ENCODE peak calls at places on chromosome 9, in six cellular contexts. O is heart right ventricle, L is right lobe of liver, D is esophagus squamous epithelium, M is tibial artery, G is GM23248. Z is an unnamed sample.

GRCh38 chr9:78567693-78568092 is 270.8 kb downstream of the PSAT1 start:
- DNase-seq in O (no peak), L (no peak), D (no peak), M (no peak), G (peak; percentile 40), Z (no peak)

GRCh38 chr9:132506907-132507669 is 75.3 kb upstream of the BARHL1 start:
- DNase-seq in O (no peak), L (no peak), D (no peak), M (no peak), G (no peak), Z (peak; percentile 22)

GRCh38 chr9:84322830-84323229 is 17.7 kb downstream of the SLC28A3 start:
- DNase-seq in O (no peak), L (no peak), D (no peak), M (no peak), G (peak; percentile 47), Z (no peak)

GRCh38 chr9:134643306-134643705 is 1.7 kb downstream of the COL5A1 start:
- DNase-seq in O (no peak), L (no peak), D (no peak), M (no peak), G (peak; percentile 79), Z (no peak)

GRCh38 chr9:4320021-4320420 is 20.2 kb upstream of the GLIS3 start:
- DNase-seq in O (no peak), L (no peak), D (no peak), M (no peak), G (peak; percentile 17), Z (no peak)

GRCh38 chr9:70806872-70807271 is 314.5 kb downstream of the TRPM3 start:
- DNase-seq in O (no peak), L (no peak), D (no peak), M (no peak), G (no peak), Z (no peak)

GRCh38 chr9:134192951-134193731 is 28.8 kb upstream of the RNU6ATAC start:
- DNase-seq in O (no peak), L (peak; percentile 19), D (no peak), M (peak; percentile 56), G (no peak), Z (peak; percentile 64)

GRCh38 chr9:127277099-127277498 is 12.5 kb downstream of the GARNL3 start:
- DNase-seq in O (no peak), L (no peak), D (no peak), M (no peak), G (no peak), Z (no peak)

GRCh38 chr9:135944444-135945252 is 16.5 kb downstream of the UBAC1 start:
- DNase-seq in O (no peak), L (no peak), D (no peak), M (no peak), G (no peak), Z (peak; percentile 54)

GRCh38 chr9:503881-504852 is 289.5 kb downstream of the DOCK8 start:
- DNase-seq in O (peak; percentile 82), L (peak; percentile 71), D (no peak), M (peak; percentile 74), G (peak; percentile 71), Z (peak; percentile 90)

GRCh38 chr9:135415586-135415985 is 64.0 kb upstream of the PPP1R26 start:
- DNase-seq in O (no peak), L (no peak), D (no peak), M (peak; percentile 29), G (no peak), Z (no peak)

GRCh38 chr9:36501727-36502126 is 71.0 kb upstream of the MELK start:
- DNase-seq in O (no peak), L (no peak), D (no peak), M (no peak), G (no peak), Z (no peak)

GRCh38 chr9:137025120-137025966 is 2.7 kb downstream of the ABCA2 start:
- DNase-seq in O (no peak), L (peak; percentile 90), D (no peak), M (no peak), G (no peak), Z (peak; percentile 97)

GRCh38 chr9:127647451-127647850 is 35.4 kb downstream of the STXBP1 start:
- DNase-seq in O (no peak), L (no peak), D (no peak), M (no peak), G (no peak), Z (no peak)

GRCh38 chr9:12640021-12640587 is 53.1 kb upstream of the TYRP1 start:
- DNase-seq in O (no peak), L (no peak), D (no peak), M (no peak), G (peak; percentile 71), Z (no peak)

GRCh38 chr9:30575691-30576090 is 1808.8 kb upstream of the ACO1 start:
- DNase-seq in O (no peak), L (no peak), D (no peak), M (no peak), G (no peak), Z (no peak)

GRCh38 chr9:125258832-125259534 is 2.6 kb upstream of the GAPVD1 start:
- DNase-seq in O (no peak), L (no peak), D (no peak), M (no peak), G (no peak), Z (no peak)

GRCh38 chr9:12989669-12990068 is 214.8 kb downstream of the LURAP1L start:
- DNase-seq in O (no peak), L (no peak), D (no peak), M (no peak), G (no peak), Z (no peak)

GRCh38 chr9:116572095-116572748 is 114.9 kb upstream of the TRIM32 start:
- DNase-seq in O (peak; percentile 91), L (peak; percentile 86), D (no peak), M (peak; percentile 87), G (peak; percentile 88), Z (peak; percentile 95)

GRCh38 chr9:125742657-125743056 is 4.5 kb upstream of the PBX3 start:
- DNase-seq in O (no peak), L (no peak), D (no peak), M (no peak), G (no peak), Z (no peak)

GRCh38 chr9:86337469-86338107 is 16.6 kb downstream of the TUT7 start:
- DNase-seq in O (no peak), L (no peak), D (no peak), M (no peak), G (no peak), Z (no peak)

GRCh38 chr9:124366476-124367220 is 48.6 kb downstream of the PSMB7 start:
- DNase-seq in O (no peak), L (no peak), D (no peak), M (no peak), G (peak; percentile 79), Z (no peak)

GRCh38 chr9:135761150-135761844 is 59.3 kb downstream of the KCNT1 start:
- DNase-seq in O (no peak), L (no peak), D (no peak), M (no peak), G (no peak), Z (no peak)

GRCh38 chr9:121634800-121635261 is 16.6 kb upstream of the DAB2IP start:
- DNase-seq in O (no peak), L (no peak), D (no peak), M (no peak), G (peak; percentile 30), Z (no peak)

GRCh38 chr9:96620155-96620514 is 492 bp upstream of the CDC14B start:
- DNase-seq in O (no peak), L (no peak), D (no peak), M (no peak), G (no peak), Z (no peak)

GRCh38 chr9:96618209-96619108 is 1.2 kb downstream of the CDC14B start:
- DNase-seq in O (peak; percentile 45), L (peak; percentile 42), D (no peak), M (peak; percentile 85), G (peak; percentile 93), Z (peak; percentile 77)

GRCh38 chr9:96619491-96620154 is at the start of gene CDC14B:
- DNase-seq in O (peak; percentile 87), L (peak; percentile 87), D (no peak), M (peak; percentile 93), G (peak; percentile 87), Z (peak; percentile 96)

GRCh38 chr9:96617439-96618185 is 2.0 kb downstream of the CDC14B start:
- DNase-seq in O (no peak), L (no peak), D (no peak), M (peak; percentile 71), G (no peak), Z (no peak)

GRCh38 chr9:96619109-96619435 is 571 bp downstream of the CDC14B start:
- DNase-seq in O (peak; percentile 19), L (peak; percentile 34), D (no peak), M (no peak), G (no peak), Z (peak; percentile 73)
- H3K27ac ChIP-seq in O (peak overlapping the region; percentile 87), L (peak overlapping the region; percentile 85), D (peak overlapping the region; percentile 83), M (peak overlapping the region; percentile 86), G (peak overlapping the region; percentile 68), Z (no peak overlapping the region)

GRCh38 chr9:15249042-15249818 is 57.8 kb downstream of the TTC39B start:
- DNase-seq in O (no peak), L (no peak), D (no peak), M (no peak), G (peak; percentile 77), Z (no peak)
- H3K4me3 ChIP-seq in O (no peak overlapping the region), L (no peak overlapping the region), D (no peak overlapping the region), M (peak overlapping the region; percentile 37), G (peak overlapping the region; percentile 17), Z (peak overlapping the region; percentile 3)

DNA sequence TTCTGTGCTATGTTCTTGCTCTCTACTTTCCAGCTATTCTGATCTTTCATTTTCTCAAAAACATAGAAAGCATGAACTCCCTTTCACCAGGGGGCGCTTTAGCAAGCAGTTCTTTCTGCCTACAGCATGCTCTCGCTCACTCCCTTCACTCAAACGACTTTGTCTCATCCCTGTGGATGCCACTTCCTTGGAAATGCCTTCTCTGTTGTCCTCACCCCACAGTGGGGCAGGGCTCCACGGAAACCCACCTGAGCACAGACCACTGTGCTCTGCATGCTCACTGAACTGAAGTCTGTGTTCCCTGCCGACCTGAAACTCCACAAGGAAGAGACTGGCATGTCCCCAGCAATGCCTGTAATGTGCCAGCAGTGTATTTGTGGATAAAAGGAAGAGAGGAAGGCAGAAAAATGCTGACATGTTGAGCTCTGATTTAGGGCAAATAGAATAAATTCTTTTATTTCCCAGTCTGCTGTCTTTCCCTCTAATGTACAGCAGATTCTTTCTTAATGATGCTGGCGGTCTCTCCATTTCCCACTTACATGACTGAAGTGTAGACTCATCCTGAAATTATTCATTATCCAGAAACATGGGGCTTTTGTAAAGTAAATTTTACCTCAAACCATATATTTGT is 4.9 kb upstream of the ROR2 start:
- DNase-seq in O (no peak), L (no peak), D (no peak), M (no peak), G (peak; percentile 87), Z (no peak)
- H3K4me1 ChIP-seq in O (no peaks in the 10 kb centered on the region), L (no peaks in the 10 kb centered on the region), D (peaks cover 8% of the 10 kb centered on the region), M (peaks cover under 1% of the 10 kb centered on the region), G (peaks cover 13% of the 10 kb centered on the region), Z (peaks cover 3% of the 10 kb centered on the region)

GRCh38 chr9:38006981-38007380 is 62.0 kb downstream of the SHB start:
- DNase-seq in O (no peak), L (no peak), D (no peak), M (no peak), G (no peak), Z (no peak)

GRCh38 chr9:38003946-38004808 is 64.8 kb downstream of the SHB start:
- DNase-seq in O (no peak), L (no peak), D (no peak), M (no peak), G (no peak), Z (peak; percentile 59)

GRCh38 chr9:38008168-38009034 is 60.6 kb downstream of the SHB start:
- DNase-seq in O (no peak), L (peak; percentile 63), D (no peak), M (no peak), G (peak; percentile 98), Z (peak; percentile 88)

GRCh38 chr9:38004809-38005560 is 64.0 kb downstream of the SHB start:
- DNase-seq in O (no peak), L (no peak), D (no peak), M (no peak), G (no peak), Z (peak; percentile 3)

GRCh38 chr9:38006163-38006562 is 62.9 kb downstream of the SHB start:
- DNase-seq in O (no peak), L (no peak), D (no peak), M (no peak), G (no peak), Z (no peak)
- H3K27ac ChIP-seq in O (peak overlapping the region; percentile 30), L (no peak overlapping the region), D (peak overlapping the region; percentile 73), M (no peak overlapping the region), G (no peak overlapping the region), Z (no peak overlapping the region)